ENCODE peak calls at places on chromosome 16, in five cellular contexts. One of them, this sample, is unnamed.

GRCh38 chr16:50305441-50306061 is 39.2 kb downstream of the ADCY7 start:
- DNase-seq in GM12878: no peak
- DNase-seq in K562: no peak
- DNase-seq in SK-N-SH: peak
- DNase-seq in A549: no peak
- DNase-seq in this sample: no peak

GRCh38 chr16:56203052-56203451 is 11.8 kb downstream of the GNAO1 start:
- DNase-seq in K562: peak
- DNase-seq in SK-N-SH: peak
- DNase-seq in GM12878: no peak
- DNase-seq in A549: peak
- DNase-seq in this sample: peak

GRCh38 chr16:46930861-46931260 is 42.6 kb downstream of the DNAJA2 start:
- DNase-seq in GM12878: no peak
- DNase-seq in A549: no peak
- DNase-seq in SK-N-SH: no peak
- DNase-seq in K562: no peak
- DNase-seq in this sample: no peak

GRCh38 chr16:5012887-5013286 is 20.8 kb downstream of the NAGPA start:
- DNase-seq in SK-N-SH: no peak
- DNase-seq in A549: no peak
- DNase-seq in K562: no peak
- DNase-seq in GM12878: no peak
- DNase-seq in this sample: no peak

GRCh38 chr16:64585367-64585766 is 536.5 kb downstream of the CDH11 start:
- DNase-seq in SK-N-SH: no peak
- DNase-seq in GM12878: no peak
- DNase-seq in A549: no peak
- DNase-seq in K562: no peak
- DNase-seq in this sample: no peak

GRCh38 chr16:426906-427249 is 1.4 kb downstream of the RAB11FIP3 start:
- DNase-seq in A549: no peak
- DNase-seq in SK-N-SH: no peak
- DNase-seq in GM12878: no peak
- DNase-seq in K562: no peak
- DNase-seq in this sample: no peak

GRCh38 chr16:9199751-9200150 is 108.3 kb downstream of the HAPSTR1 start:
- DNase-seq in GM12878: no peak
- DNase-seq in A549: no peak
- DNase-seq in SK-N-SH: no peak
- DNase-seq in K562: no peak
- DNase-seq in this sample: no peak

GRCh38 chr16:79379083-79379482 is 221.5 kb downstream of the MAF start:
- DNase-seq in A549: no peak
- DNase-seq in SK-N-SH: no peak
- DNase-seq in K562: no peak
- DNase-seq in GM12878: no peak
- DNase-seq in this sample: no peak

GRCh38 chr16:81632392-81633146 is 146.5 kb upstream of the PLCG2 start:
- DNase-seq in GM12878: no peak
- DNase-seq in SK-N-SH: no peak
- DNase-seq in K562: peak
- DNase-seq in A549: peak
- DNase-seq in this sample: peak

GRCh38 chr16:58843675-58844074 is 109.6 kb upstream of the GOT2 start:
- DNase-seq in K562: peak
- DNase-seq in A549: no peak
- DNase-seq in GM12878: peak
- DNase-seq in SK-N-SH: peak
- DNase-seq in this sample: peak

GRCh38 chr16:70510216-70510615 is 13.1 kb downstream of the COG4 start:
- DNase-seq in A549: no peak
- DNase-seq in GM12878: no peak
- DNase-seq in K562: no peak
- DNase-seq in SK-N-SH: no peak
- DNase-seq in this sample: no peak

GRCh38 chr16:89841275-89841674 is 13.0 kb downstream of the SPIRE2 start:
- DNase-seq in K562: no peak
- DNase-seq in A549: no peak
- DNase-seq in SK-N-SH: peak
- DNase-seq in GM12878: no peak
- DNase-seq in this sample: no peak

GRCh38 chr16:66606000-66606751 is 1.7 kb downstream of the CMTM3 start:
- DNase-seq in A549: no peak
- DNase-seq in K562: no peak
- DNase-seq in SK-N-SH: no peak
- DNase-seq in GM12878: no peak
- DNase-seq in this sample: no peak

GRCh38 chr16:77171750-77172635 is 19.0 kb upstream of the MON1B start:
- DNase-seq in K562: peak
- DNase-seq in SK-N-SH: peak
- DNase-seq in A549: peak
- DNase-seq in GM12878: no peak
- DNase-seq in this sample: peak

GRCh38 chr16:79261944-79262552 is 338.5 kb downstream of the MAF start:
- DNase-seq in K562: no peak
- DNase-seq in SK-N-SH: no peak
- DNase-seq in A549: no peak
- DNase-seq in GM12878: no peak
- DNase-seq in this sample: no peak

GRCh38 chr16:61862221-61862620 is 174.0 kb downstream of the CDH8 start:
- DNase-seq in K562: no peak
- DNase-seq in A549: no peak
- DNase-seq in SK-N-SH: no peak
- DNase-seq in GM12878: no peak
- DNase-seq in this sample: no peak

GRCh38 chr16:24344791-24345190 is 88.7 kb downstream of the CACNG3 start:
- DNase-seq in K562: no peak
- DNase-seq in GM12878: no peak
- DNase-seq in A549: no peak
- DNase-seq in SK-N-SH: no peak
- DNase-seq in this sample: no peak

GRCh38 chr16:3264137-3265036 is 8.0 kb upstream of the MEFV start:
- DNase-seq in K562: peak
- DNase-seq in GM12878: peak
- DNase-seq in SK-N-SH: peak
- DNase-seq in A549: peak
- DNase-seq in this sample: peak

GRCh38 chr16:4140652-4141051 is 24.4 kb upstream of the ADCY9 start:
- DNase-seq in SK-N-SH: no peak
- DNase-seq in GM12878: peak
- DNase-seq in A549: no peak
- DNase-seq in K562: no peak
- DNase-seq in this sample: peak

GRCh38 chr16:14280541-14280940 is 209.4 kb downstream of the MRTFB start:
- DNase-seq in A549: no peak
- DNase-seq in SK-N-SH: no peak
- DNase-seq in K562: no peak
- DNase-seq in GM12878: no peak
- DNase-seq in this sample: no peak

DNA sequence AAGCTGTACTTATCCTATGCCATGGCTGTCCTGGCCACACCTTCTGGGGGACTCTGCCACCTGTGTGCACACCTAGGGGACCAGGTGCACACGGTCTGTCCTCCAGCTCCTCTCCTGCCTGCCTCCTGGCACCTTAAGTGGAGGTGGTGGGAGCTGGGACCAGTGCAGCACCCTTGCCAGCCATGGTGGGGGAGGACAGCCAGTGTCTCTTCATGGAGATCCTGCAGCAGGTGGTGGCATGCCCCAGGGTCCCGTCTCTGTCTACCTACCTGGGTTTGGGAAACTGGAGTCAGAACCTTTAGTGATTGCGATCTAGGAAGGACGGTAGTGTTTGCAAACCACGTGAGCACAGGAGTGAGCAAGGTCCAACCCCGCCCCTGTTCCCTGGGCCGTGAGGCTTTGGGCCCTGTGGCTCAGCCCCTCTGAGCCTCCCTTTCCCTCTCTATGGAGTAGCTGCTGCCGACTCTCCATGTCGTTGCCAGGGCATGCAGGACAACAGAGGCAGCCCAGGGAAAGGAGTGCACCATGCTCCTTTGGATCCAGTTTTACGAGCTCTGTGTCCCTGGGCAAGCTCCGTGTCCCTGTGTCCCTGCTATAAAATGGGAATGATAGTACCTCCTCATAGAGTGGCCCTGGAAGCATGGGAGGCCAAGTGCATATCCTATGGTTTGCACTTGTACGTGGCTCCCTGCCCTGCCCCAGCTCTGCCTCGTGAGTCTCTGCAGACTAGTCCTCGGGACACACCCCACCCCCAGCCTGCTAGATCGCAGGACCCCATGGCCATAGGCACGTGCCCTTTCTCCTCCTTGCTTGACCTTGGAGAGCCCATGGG is 7.1 kb downstream of the ADGRG1 start:
- DNase-seq in A549: no peak
- DNase-seq in K562: no peak
- DNase-seq in SK-N-SH: no peak
- DNase-seq in GM12878: no peak
- DNase-seq in this sample: no peak
- TF ChIP-seq RCOR1 in A549: no peak
- TF ChIP-seq RCOR1 in K562: no peak
- TF ChIP-seq RCOR1 in SK-N-SH: no peak
- TF ChIP-seq RCOR1 in GM12878: no peak
- TF ChIP-seq RCOR1 in this sample: no peak

GRCh38 chr16:11126389-11127072 is 129.5 kb downstream of the SOCS1 start:
- DNase-seq in A549: no peak
- DNase-seq in K562: no peak
- DNase-seq in SK-N-SH: no peak
- DNase-seq in GM12878: no peak
- DNase-seq in this sample: no peak
- TF ChIP-seq RCOR1 in A549: no peak
- TF ChIP-seq RCOR1 in K562: no peak
- TF ChIP-seq RCOR1 in SK-N-SH: no peak
- TF ChIP-seq RCOR1 in GM12878: no peak
- TF ChIP-seq RCOR1 in this sample: no peak

GRCh38 chr16:17743578-17743977 is 272.8 kb upstream of the XYLT1 start:
- DNase-seq in A549: no peak
- DNase-seq in GM12878: no peak
- DNase-seq in SK-N-SH: no peak
- DNase-seq in K562: no peak
- DNase-seq in this sample: no peak
- TF ChIP-seq RCOR1 in A549: no peak
- TF ChIP-seq RCOR1 in GM12878: no peak
- TF ChIP-seq RCOR1 in SK-N-SH: no peak
- TF ChIP-seq RCOR1 in K562: no peak
- TF ChIP-seq RCOR1 in this sample: no peak

GRCh38 chr16:19520861-19521331 is 1.0 kb downstream of the GDE1 start:
- DNase-seq in A549: no peak
- DNase-seq in K562: peak
- DNase-seq in GM12878: peak
- DNase-seq in SK-N-SH: no peak
- DNase-seq in this sample: peak
- TF ChIP-seq RCOR1 in A549: no peak
- TF ChIP-seq RCOR1 in K562: peak
- TF ChIP-seq RCOR1 in GM12878: no peak
- TF ChIP-seq RCOR1 in SK-N-SH: no peak
- TF ChIP-seq RCOR1 in this sample: no peak

DNA sequence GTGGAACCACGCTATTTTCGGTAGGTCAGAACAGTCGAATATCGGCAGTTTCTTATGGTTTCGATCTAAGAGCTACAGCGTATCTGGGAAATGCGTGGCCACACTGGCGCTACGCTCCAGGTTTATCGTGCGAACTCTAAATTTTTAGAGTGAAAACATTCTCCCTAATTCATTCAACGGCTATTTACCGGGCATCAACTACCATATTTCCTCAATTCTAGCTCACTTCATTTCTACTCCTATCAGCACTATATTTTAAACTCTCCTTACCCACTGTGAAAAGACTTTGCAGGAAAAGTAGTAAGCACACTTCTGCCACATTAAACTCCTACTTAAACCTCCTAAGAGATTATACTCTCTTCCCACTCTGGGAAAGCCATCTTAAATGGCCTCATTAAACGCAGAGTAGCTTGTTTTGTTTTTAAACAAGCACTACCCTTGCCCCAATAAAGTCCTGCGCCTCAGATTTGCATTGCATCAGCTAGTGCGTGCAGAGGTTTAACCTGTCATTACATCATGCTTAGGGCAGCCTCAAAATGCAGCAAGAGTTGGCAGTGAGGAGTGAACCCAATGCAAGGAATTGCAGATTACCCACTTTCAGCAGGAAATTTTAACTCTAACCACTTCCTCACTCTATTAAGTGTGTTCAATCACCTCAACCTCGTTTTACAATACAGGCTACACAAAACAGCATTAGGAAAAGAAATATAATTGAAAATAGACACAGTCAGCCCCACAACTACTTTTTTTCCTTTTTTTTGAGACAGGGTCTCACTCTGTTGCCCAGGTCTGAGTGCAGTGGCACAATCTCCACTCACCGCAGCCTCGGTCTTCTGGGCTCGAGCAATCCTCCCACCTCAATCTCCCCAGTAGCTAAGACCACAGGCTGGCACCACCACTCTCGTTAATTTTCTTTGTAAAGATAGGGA is 18.8 kb downstream of the SIAH1 start:
- DNase-seq in K562: no peak
- DNase-seq in A549: peak
- DNase-seq in GM12878: peak
- DNase-seq in SK-N-SH: peak
- DNase-seq in this sample: peak
- TF ChIP-seq RCOR1 in K562: no peak
- TF ChIP-seq RCOR1 in A549: no peak
- TF ChIP-seq RCOR1 in GM12878: no peak
- TF ChIP-seq RCOR1 in SK-N-SH: no peak
- TF ChIP-seq RCOR1 in this sample: no peak

GRCh38 chr16:84048306-84048705 is 5.7 kb upstream of the SLC38A8 start:
- DNase-seq in SK-N-SH: no peak
- DNase-seq in K562: peak
- DNase-seq in GM12878: no peak
- DNase-seq in A549: no peak
- DNase-seq in this sample: no peak
- TF ChIP-seq RCOR1 in SK-N-SH: no peak
- TF ChIP-seq RCOR1 in K562: no peak
- TF ChIP-seq RCOR1 in GM12878: no peak
- TF ChIP-seq RCOR1 in A549: no peak
- TF ChIP-seq RCOR1 in this sample: no peak

DNA sequence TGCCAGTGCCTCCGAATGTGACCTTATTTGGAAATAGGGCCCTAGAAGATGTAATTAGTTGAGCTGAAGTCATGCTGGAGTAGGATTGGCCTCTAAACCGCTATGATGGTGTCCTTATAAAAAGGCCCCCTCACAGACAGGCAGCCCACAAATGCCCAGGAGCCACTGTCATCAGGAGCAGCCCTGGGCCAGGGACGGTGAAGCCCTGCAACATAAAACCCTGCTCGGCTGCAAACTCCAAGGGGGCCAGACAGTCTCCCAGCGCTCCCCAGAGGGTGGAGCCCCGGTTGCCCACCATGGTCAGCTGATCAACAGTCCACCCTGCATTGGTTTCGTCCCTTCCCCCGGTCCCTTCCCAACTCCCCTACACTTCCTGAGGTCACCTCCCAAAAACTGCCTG is 351.7 kb downstream of the FOXL1 start:
- DNase-seq in GM12878: no peak
- DNase-seq in K562: no peak
- DNase-seq in SK-N-SH: no peak
- DNase-seq in A549: no peak
- DNase-seq in this sample: no peak
- TF ChIP-seq RCOR1 in GM12878: no peak
- TF ChIP-seq RCOR1 in K562: no peak
- TF ChIP-seq RCOR1 in SK-N-SH: no peak
- TF ChIP-seq RCOR1 in A549: no peak
- TF ChIP-seq RCOR1 in this sample: no peak

GRCh38 chr16:22007509-22008214 is at the start of gene MOSMO:
- DNase-seq in A549: peak
- DNase-seq in K562: peak
- DNase-seq in SK-N-SH: peak
- DNase-seq in GM12878: no peak
- DNase-seq in this sample: peak
- TF ChIP-seq RCOR1 in A549: no peak
- TF ChIP-seq RCOR1 in K562: no peak
- TF ChIP-seq RCOR1 in SK-N-SH: no peak
- TF ChIP-seq RCOR1 in GM12878: no peak
- TF ChIP-seq RCOR1 in this sample: no peak